ENCODE peak calls at places on chromosomes 2 and 18, in four cellular contexts. One of them, this sample, is unnamed.
A peak's percentile ranks its signal among the peaks of the same experiment; 100 is the strongest.

GRCh38 chr2:211766689-211767088 is 771.9 kb downstream of the ERBB4 start:
- DNase-seq in activated T-cell treated with anti-CD3 and anti-CD28 coated beads, Interleukin-2, amount 50 U/mL, for 72 hours: no peak
- DNase-seq in activated CD8-positive, alpha-beta memory T cell treated with anti-CD3 and anti-CD28 coated beads for 1 hour: no peak
- DNase-seq in effector memory CD8-positive, alpha-beta T cell: no peak
- DNase-seq in this sample: no peak

GRCh38 chr2:121634354-121635307 is 14.6 kb downstream of the CLASP1 start:
- DNase-seq in effector memory CD8-positive, alpha-beta T cell: no peak
- DNase-seq in activated CD8-positive, alpha-beta memory T cell treated with anti-CD3 and anti-CD28 coated beads for 1 hour: no peak
- DNase-seq in activated T-cell treated with anti-CD3 and anti-CD28 coated beads, Interleukin-2, amount 50 U/mL, for 72 hours: peak; percentile 23
- DNase-seq in this sample: peak; percentile 45

GRCh38 chr2:227188292-227188691 is 23.9 kb downstream of the COL4A3 start:
- DNase-seq in activated CD8-positive, alpha-beta memory T cell treated with anti-CD3 and anti-CD28 coated beads for 1 hour: no peak
- DNase-seq in activated T-cell treated with anti-CD3 and anti-CD28 coated beads, Interleukin-2, amount 50 U/mL, for 72 hours: no peak
- DNase-seq in effector memory CD8-positive, alpha-beta T cell: no peak
- DNase-seq in this sample: peak; percentile 70

GRCh38 chr2:204776781-204777559 is 231.7 kb downstream of the PARD3B start:
- DNase-seq in effector memory CD8-positive, alpha-beta T cell: no peak
- DNase-seq in activated CD8-positive, alpha-beta memory T cell treated with anti-CD3 and anti-CD28 coated beads for 1 hour: no peak
- DNase-seq in activated T-cell treated with anti-CD3 and anti-CD28 coated beads, Interleukin-2, amount 50 U/mL, for 72 hours: no peak
- DNase-seq in this sample: peak; percentile 57

GRCh38 chr2:39216495-39217191 is 27.1 kb downstream of the CDKL4 start:
- DNase-seq in activated CD8-positive, alpha-beta memory T cell treated with anti-CD3 and anti-CD28 coated beads for 1 hour: no peak
- DNase-seq in effector memory CD8-positive, alpha-beta T cell: peak; percentile 66
- DNase-seq in activated T-cell treated with anti-CD3 and anti-CD28 coated beads, Interleukin-2, amount 50 U/mL, for 72 hours: peak; percentile 85
- DNase-seq in this sample: no peak

GRCh38 chr2:61268249-61268648 is 106.3 kb downstream of the C2orf74 start:
- DNase-seq in effector memory CD8-positive, alpha-beta T cell: no peak
- DNase-seq in activated CD8-positive, alpha-beta memory T cell treated with anti-CD3 and anti-CD28 coated beads for 1 hour: no peak
- DNase-seq in activated T-cell treated with anti-CD3 and anti-CD28 coated beads, Interleukin-2, amount 50 U/mL, for 72 hours: no peak
- DNase-seq in this sample: no peak

GRCh38 chr18:75727479-75727878 is 300.0 kb upstream of the SMIM21 start:
- DNase-seq in activated T-cell treated with anti-CD3 and anti-CD28 coated beads, Interleukin-2, amount 50 U/mL, for 72 hours: peak; percentile 28
- DNase-seq in effector memory CD8-positive, alpha-beta T cell: no peak
- DNase-seq in activated CD8-positive, alpha-beta memory T cell treated with anti-CD3 and anti-CD28 coated beads for 1 hour: no peak
- DNase-seq in this sample: no peak

GRCh38 chr2:154452471-154452870 is 246.0 kb upstream of the KCNJ3 start:
- DNase-seq in activated T-cell treated with anti-CD3 and anti-CD28 coated beads, Interleukin-2, amount 50 U/mL, for 72 hours: no peak
- DNase-seq in activated CD8-positive, alpha-beta memory T cell treated with anti-CD3 and anti-CD28 coated beads for 1 hour: no peak
- DNase-seq in effector memory CD8-positive, alpha-beta T cell: no peak
- DNase-seq in this sample: no peak

GRCh38 chr2:24199968-24200590 is 25.2 kb downstream of the FAM228A start:
- DNase-seq in activated T-cell treated with anti-CD3 and anti-CD28 coated beads, Interleukin-2, amount 50 U/mL, for 72 hours: no peak
- DNase-seq in effector memory CD8-positive, alpha-beta T cell: no peak
- DNase-seq in activated CD8-positive, alpha-beta memory T cell treated with anti-CD3 and anti-CD28 coated beads for 1 hour: no peak
- DNase-seq in this sample: no peak

GRCh38 chr18:38576349-38576748 is 1010.8 kb upstream of the CELF4 start:
- DNase-seq in effector memory CD8-positive, alpha-beta T cell: no peak
- DNase-seq in activated T-cell treated with anti-CD3 and anti-CD28 coated beads, Interleukin-2, amount 50 U/mL, for 72 hours: no peak
- DNase-seq in activated CD8-positive, alpha-beta memory T cell treated with anti-CD3 and anti-CD28 coated beads for 1 hour: no peak
- DNase-seq in this sample: no peak

GRCh38 chr18:12031836-12032235 is 50.5 kb downstream of the IMPA2 start:
- DNase-seq in effector memory CD8-positive, alpha-beta T cell: no peak
- DNase-seq in activated CD8-positive, alpha-beta memory T cell treated with anti-CD3 and anti-CD28 coated beads for 1 hour: no peak
- DNase-seq in activated T-cell treated with anti-CD3 and anti-CD28 coated beads, Interleukin-2, amount 50 U/mL, for 72 hours: no peak
- DNase-seq in this sample: no peak

GRCh38 chr2:29040552-29040951 is 33.8 kb downstream of the PCARE start:
- DNase-seq in effector memory CD8-positive, alpha-beta T cell: no peak
- DNase-seq in activated T-cell treated with anti-CD3 and anti-CD28 coated beads, Interleukin-2, amount 50 U/mL, for 72 hours: no peak
- DNase-seq in activated CD8-positive, alpha-beta memory T cell treated with anti-CD3 and anti-CD28 coated beads for 1 hour: no peak
- DNase-seq in this sample: no peak

GRCh38 chr2:38128653-38129052 is 52.7 kb upstream of the CYP1B1 start:
- DNase-seq in effector memory CD8-positive, alpha-beta T cell: no peak
- DNase-seq in activated CD8-positive, alpha-beta memory T cell treated with anti-CD3 and anti-CD28 coated beads for 1 hour: no peak
- DNase-seq in activated T-cell treated with anti-CD3 and anti-CD28 coated beads, Interleukin-2, amount 50 U/mL, for 72 hours: no peak
- DNase-seq in this sample: no peak

GRCh38 chr2:226031078-226031937 is 631.8 kb downstream of the NYAP2 start:
- DNase-seq in activated CD8-positive, alpha-beta memory T cell treated with anti-CD3 and anti-CD28 coated beads for 1 hour: no peak
- DNase-seq in effector memory CD8-positive, alpha-beta T cell: no peak
- DNase-seq in activated T-cell treated with anti-CD3 and anti-CD28 coated beads, Interleukin-2, amount 50 U/mL, for 72 hours: peak; percentile 47
- DNase-seq in this sample: peak; percentile 82

GRCh38 chr2:71668326-71669057 is 215.1 kb downstream of the DYSF start:
- DNase-seq in activated T-cell treated with anti-CD3 and anti-CD28 coated beads, Interleukin-2, amount 50 U/mL, for 72 hours: no peak
- DNase-seq in effector memory CD8-positive, alpha-beta T cell: no peak
- DNase-seq in activated CD8-positive, alpha-beta memory T cell treated with anti-CD3 and anti-CD28 coated beads for 1 hour: no peak
- DNase-seq in this sample: no peak

GRCh38 chr2:104473568-104473967 is 380.3 kb upstream of the POU3F3 start:
- DNase-seq in activated T-cell treated with anti-CD3 and anti-CD28 coated beads, Interleukin-2, amount 50 U/mL, for 72 hours: no peak
- DNase-seq in effector memory CD8-positive, alpha-beta T cell: no peak
- DNase-seq in activated CD8-positive, alpha-beta memory T cell treated with anti-CD3 and anti-CD28 coated beads for 1 hour: no peak
- DNase-seq in this sample: no peak

GRCh38 chr2:209673811-209674210 is 97.8 kb upstream of the UNC80 start:
- DNase-seq in activated T-cell treated with anti-CD3 and anti-CD28 coated beads, Interleukin-2, amount 50 U/mL, for 72 hours: no peak
- DNase-seq in activated CD8-positive, alpha-beta memory T cell treated with anti-CD3 and anti-CD28 coated beads for 1 hour: no peak
- DNase-seq in effector memory CD8-positive, alpha-beta T cell: no peak
- DNase-seq in this sample: no peak

GRCh38 chr18:12556946-12557806 is 100.7 kb downstream of the SPIRE1 start:
- DNase-seq in effector memory CD8-positive, alpha-beta T cell: no peak
- DNase-seq in activated CD8-positive, alpha-beta memory T cell treated with anti-CD3 and anti-CD28 coated beads for 1 hour: no peak
- DNase-seq in activated T-cell treated with anti-CD3 and anti-CD28 coated beads, Interleukin-2, amount 50 U/mL, for 72 hours: no peak
- DNase-seq in this sample: no peak

GRCh38 chr18:73564073-73564472 is 583.6 kb downstream of the FBXO15 start:
- DNase-seq in activated T-cell treated with anti-CD3 and anti-CD28 coated beads, Interleukin-2, amount 50 U/mL, for 72 hours: no peak
- DNase-seq in activated CD8-positive, alpha-beta memory T cell treated with anti-CD3 and anti-CD28 coated beads for 1 hour: no peak
- DNase-seq in effector memory CD8-positive, alpha-beta T cell: no peak
- DNase-seq in this sample: no peak

GRCh38 chr2:2621855-2622254 is 290.8 kb upstream of the MYT1L start:
- DNase-seq in activated T-cell treated with anti-CD3 and anti-CD28 coated beads, Interleukin-2, amount 50 U/mL, for 72 hours: no peak
- DNase-seq in activated CD8-positive, alpha-beta memory T cell treated with anti-CD3 and anti-CD28 coated beads for 1 hour: no peak
- DNase-seq in effector memory CD8-positive, alpha-beta T cell: no peak
- DNase-seq in this sample: no peak

GRCh38 chr2:143768991-143769390 is 639.8 kb downstream of the ARHGAP15 start:
- DNase-seq in activated T-cell treated with anti-CD3 and anti-CD28 coated beads, Interleukin-2, amount 50 U/mL, for 72 hours: no peak
- DNase-seq in activated CD8-positive, alpha-beta memory T cell treated with anti-CD3 and anti-CD28 coated beads for 1 hour: no peak
- DNase-seq in effector memory CD8-positive, alpha-beta T cell: no peak
- DNase-seq in this sample: no peak

GRCh38 chr2:12432985-12433640 is 283.6 kb upstream of the TRIB2 start:
- DNase-seq in activated T-cell treated with anti-CD3 and anti-CD28 coated beads, Interleukin-2, amount 50 U/mL, for 72 hours: no peak
- DNase-seq in activated CD8-positive, alpha-beta memory T cell treated with anti-CD3 and anti-CD28 coated beads for 1 hour: no peak
- DNase-seq in effector memory CD8-positive, alpha-beta T cell: no peak
- DNase-seq in this sample: peak; percentile 41

This sample was measured in HCEC 1CT.